ENCODE peak calls at places on chromosomes 6 and 20, in eight cellular contexts. D is cardiac muscle cell, W is psoas muscle, Z is fibroblast of lung, I is A549, M is ovary, J is adrenal gland, X is IMR-90. N is an unnamed sample. For H3K4me1, the result is how much of the 10 kb centered on the place peaks cover.

GRCh38 chr6:134057478-134057877 is 5.1 kb upstream of the SLC2A12 start:
- DNase-seq in D (no peak), W (no peak), Z (no peak), I (no peak), M (no peak), J (no peak), X (no peak), N (no peak)

GRCh38 chr6:161618816-161619454 is 345.1 kb upstream of the AGPAT4 start:
- DNase-seq in D (peak), W (no peak), Z (peak), I (peak), M (no peak), J (peak), X (no peak), N (peak)

GRCh38 chr6:135537782-135538301 is 40.3 kb upstream of the AHI1 start:
- DNase-seq in D (peak), W (no peak), Z (peak), I (peak), M (no peak), J (no peak), X (peak), N (peak)

GRCh38 chr6:33414592-33415271 is 3.2 kb downstream of the CUTA start:
- DNase-seq in D (no peak), W (no peak), Z (no peak), I (no peak), M (no peak), J (no peak), X (no peak), N (peak)

GRCh38 chr20:2693996-2694471 is 1.5 kb downstream of the EBF4 start:
- DNase-seq in D (peak), W (no peak), Z (no peak), I (no peak), M (peak), J (peak), X (no peak), N (no peak)

GRCh38 chr6:37524025-37524647 is 24.4 kb upstream of the CCDC167 start:
- DNase-seq in D (no peak), W (no peak), Z (peak), I (no peak), M (no peak), J (no peak), X (peak), N (peak)

GRCh38 chr6:79094938-79095337 is 16.9 kb upstream of the PHIP start:
- DNase-seq in D (no peak), W (no peak), Z (no peak), I (no peak), M (no peak), J (no peak), X (no peak), N (no peak)

GRCh38 chr6:105001906-105002305 is 45.0 kb downstream of the LIN28B start:
- DNase-seq in D (no peak), W (no peak), Z (no peak), I (no peak), M (no peak), J (no peak), X (no peak), N (no peak)

GRCh38 chr6:70684794-70685493 is 17.3 kb downstream of the SMAP1 start:
- DNase-seq in D (no peak), W (no peak), Z (no peak), I (no peak), M (no peak), J (no peak), X (no peak), N (no peak)

GRCh38 chr6:69294407-69294806 is 502.4 kb downstream of the LMBRD1 start:
- DNase-seq in D (no peak), W (no peak), Z (no peak), I (no peak), M (no peak), J (no peak), X (no peak), N (no peak)

GRCh38 chr6:98634569-98634968 is 199.8 kb upstream of the POU3F2 start:
- DNase-seq in D (no peak), W (no peak), Z (no peak), I (no peak), M (no peak), J (no peak), X (no peak), N (no peak)

GRCh38 chr20:62381202-62381797 is 5.6 kb upstream of the RPS21 start:
- DNase-seq in D (no peak), W (no peak), Z (peak), I (peak), M (no peak), J (peak), X (peak), N (peak)

GRCh38 chr20:13671500-13672288 is 33.0 kb upstream of the TASP1 start:
- DNase-seq in D (peak), W (no peak), Z (peak), I (no peak), M (peak), J (no peak), X (peak), N (peak)

GRCh38 chr6:163415176-163415619 is 680 bp downstream of the QKI start:
- DNase-seq in D (no peak), W (peak), Z (no peak), I (no peak), M (peak), J (peak), X (no peak), N (no peak)

GRCh38 chr20:47356526-47357295 is at the start of gene ZMYND8:
- DNase-seq in D (peak), W (peak), Z (peak), I (peak), M (peak), J (peak), X (peak), N (peak)

GRCh38 chr20:47358052-47358671 is 1.7 kb upstream of the ZMYND8 start:
- DNase-seq in D (no peak), W (peak), Z (no peak), I (no peak), M (no peak), J (no peak), X (no peak), N (no peak)

GRCh38 chr20:47356220-47356525 is 326 bp downstream of the ZMYND8 start:
- DNase-seq in D (no peak), W (no peak), Z (no peak), I (no peak), M (no peak), J (no peak), X (no peak), N (no peak)

GRCh38 chr20:47358672-47359532 is 2.4 kb upstream of the ZMYND8 start:
- DNase-seq in D (peak), W (peak), Z (peak), I (peak), M (peak), J (peak), X (peak), N (peak)

DNA sequence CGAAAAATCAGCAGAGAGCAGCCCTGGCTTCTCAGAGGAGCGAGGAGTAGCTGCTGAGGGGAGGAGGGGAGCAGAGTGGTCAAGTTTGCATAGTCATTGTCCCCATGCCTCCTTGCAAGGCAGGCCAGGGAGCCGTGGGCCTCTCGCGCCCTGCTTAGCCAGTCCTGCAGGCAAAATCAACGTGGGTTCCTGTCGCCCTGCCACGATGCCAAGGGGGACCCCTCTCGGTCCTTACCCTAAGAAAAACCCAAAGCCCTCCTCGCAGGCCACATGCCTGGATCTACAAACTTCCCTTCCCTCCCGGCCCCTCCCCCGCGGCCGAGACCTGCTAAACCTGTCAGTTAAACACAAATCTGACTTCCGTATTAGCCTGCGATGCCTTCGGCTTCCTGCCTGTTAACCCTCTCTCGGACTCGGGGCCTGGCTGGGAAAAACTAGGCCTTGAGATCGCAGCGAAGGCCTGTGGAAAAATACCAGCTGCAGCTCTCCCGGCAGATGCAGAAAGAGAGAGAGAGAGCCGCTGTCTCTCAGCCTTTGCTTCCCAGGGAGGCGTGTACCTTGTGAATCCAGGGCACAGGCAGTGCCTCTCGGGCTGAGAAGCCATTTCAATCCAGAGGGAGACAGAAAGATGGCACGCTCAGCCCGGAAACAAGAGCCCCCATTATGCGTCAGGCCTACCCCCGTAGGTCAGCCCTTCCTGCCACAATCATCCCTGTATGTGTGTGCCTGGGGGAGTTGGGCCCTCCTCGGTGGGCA is 975 bp upstream of the ZMYND8 start:
- DNase-seq in D (peak), W (peak), Z (peak), I (peak), M (peak), J (peak), X (peak), N (peak)
- H3K4me1 ChIP-seq in D (half or more), W (half or more), Z (half or more), I (half or more), M (half or more), J (half or more), X (half or more), N (half or more)

DNA sequence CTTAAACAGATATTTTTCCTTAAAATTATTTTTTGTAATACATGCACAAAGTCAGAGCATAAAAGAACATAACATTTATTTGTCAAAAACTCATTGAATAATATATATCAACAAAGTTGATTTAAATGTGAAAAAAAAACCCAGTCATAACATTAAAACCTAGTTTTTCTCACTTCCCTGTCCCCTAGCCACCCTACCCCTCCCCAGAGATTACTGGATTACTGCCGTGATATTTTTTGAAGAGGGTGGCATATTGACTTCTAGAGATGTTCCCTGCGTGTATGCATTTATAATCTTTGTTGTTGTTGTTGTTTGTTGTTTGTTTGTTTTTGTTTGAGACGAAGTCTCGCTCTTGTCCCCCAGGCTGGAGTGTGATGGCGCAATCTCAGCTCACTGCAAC is 52.4 kb upstream of the ARMC2 start:
- DNase-seq in D (no peak), W (no peak), Z (no peak), I (no peak), M (no peak), J (no peak), X (no peak), N (no peak)
- H3K4me1 ChIP-seq in D (under half), W (under half), Z (under half), I (under half), M (under half), J (under half), X (under half), N (under half)

GRCh38 chr6:167762259-167762962 is 64.3 kb upstream of the AFDN start:
- DNase-seq in D (peak), W (no peak), Z (no peak), I (no peak), M (no peak), J (no peak), X (no peak), N (no peak)

GRCh38 chr6:167764215-167764614 is 62.5 kb upstream of the AFDN start:
- DNase-seq in D (no peak), W (no peak), Z (no peak), I (no peak), M (no peak), J (no peak), X (no peak), N (no peak)

GRCh38 chr6:167763056-167763944 is 63.4 kb upstream of the AFDN start:
- DNase-seq in D (no peak), W (no peak), Z (no peak), I (no peak), M (no peak), J (no peak), X (no peak), N (no peak)

GRCh38 chr6:167766986-167767714 is 59.6 kb upstream of the AFDN start:
- DNase-seq in D (no peak), W (no peak), Z (no peak), I (peak), M (no peak), J (no peak), X (no peak), N (no peak)

GRCh38 chr6:167764713-167765479 is 61.8 kb upstream of the AFDN start:
- DNase-seq in D (no peak), W (no peak), Z (no peak), I (no peak), M (no peak), J (no peak), X (no peak), N (no peak)
- H3K4me1 ChIP-seq in D (under half), W (under half), Z (under half), I (under half), M (under half), J (under half), X (under half), N (under half)

DNA sequence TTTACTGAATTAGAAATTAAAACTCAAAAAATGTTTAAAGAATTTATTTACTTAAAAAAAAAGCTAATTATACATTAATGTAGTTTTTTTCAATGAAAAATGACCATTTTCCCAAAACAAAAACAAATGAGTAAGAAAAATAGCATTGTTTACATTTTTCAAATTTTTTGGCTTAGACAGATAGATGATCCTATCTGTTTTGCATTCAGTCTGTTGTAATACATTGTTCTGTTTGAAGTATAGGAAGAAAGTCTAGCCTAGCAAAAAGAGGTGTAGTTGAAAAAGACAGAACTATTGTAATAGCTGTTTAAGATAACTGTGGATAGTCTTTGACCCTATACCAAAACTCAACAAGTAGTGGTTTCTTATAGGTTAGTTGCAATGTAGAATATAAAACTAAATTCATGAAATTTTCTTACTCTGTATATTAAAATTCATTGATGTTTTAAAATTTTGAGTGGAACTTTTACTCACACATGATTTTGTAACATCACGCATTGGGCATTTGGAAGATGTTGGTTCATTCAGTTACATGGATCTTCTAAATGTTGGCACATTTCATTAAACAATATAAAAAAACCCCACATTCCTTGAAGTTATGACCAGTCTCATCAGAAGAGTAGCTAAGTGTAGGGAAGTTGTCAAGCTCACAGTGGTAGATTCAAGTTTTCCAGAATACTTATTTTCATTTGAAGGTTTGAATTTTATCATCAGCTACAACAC is 62.0 kb downstream of the KCNS1 start:
- DNase-seq in D (no peak), W (no peak), Z (no peak), I (no peak), M (no peak), J (no peak), X (no peak), N (peak)
- H3K4me1 ChIP-seq in D (under half), W (under half), Z (under half), I (under half), M (under half), J (under half), X (under half), N (half or more)

DNA sequence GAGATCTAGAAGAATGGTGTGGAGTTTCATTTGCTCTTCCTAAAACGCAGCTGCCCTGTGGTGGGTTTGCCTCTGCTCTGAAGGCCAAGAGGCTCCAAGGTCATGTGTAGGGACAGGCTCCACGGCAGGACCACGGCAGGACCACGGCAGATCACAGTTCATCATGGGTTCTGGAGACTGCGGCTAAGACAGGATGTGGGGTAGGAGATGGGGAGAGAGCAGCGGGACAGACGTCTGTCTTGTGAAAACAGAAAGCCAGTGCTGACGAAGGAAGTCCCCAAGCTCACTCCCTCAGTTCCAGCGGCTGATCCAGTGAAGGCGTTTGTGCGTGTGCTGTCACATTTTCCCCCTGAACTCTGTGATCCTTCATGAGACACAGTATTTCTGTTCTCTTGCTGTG is 67.9 kb upstream of the PTGIS start:
- DNase-seq in D (no peak), W (no peak), Z (no peak), I (no peak), M (no peak), J (no peak), X (no peak), N (no peak)
- H3K4me1 ChIP-seq in D (under half), W (under half), Z (under half), I (under half), M (under half), J (under half), X (under half), N (under half)

DNA sequence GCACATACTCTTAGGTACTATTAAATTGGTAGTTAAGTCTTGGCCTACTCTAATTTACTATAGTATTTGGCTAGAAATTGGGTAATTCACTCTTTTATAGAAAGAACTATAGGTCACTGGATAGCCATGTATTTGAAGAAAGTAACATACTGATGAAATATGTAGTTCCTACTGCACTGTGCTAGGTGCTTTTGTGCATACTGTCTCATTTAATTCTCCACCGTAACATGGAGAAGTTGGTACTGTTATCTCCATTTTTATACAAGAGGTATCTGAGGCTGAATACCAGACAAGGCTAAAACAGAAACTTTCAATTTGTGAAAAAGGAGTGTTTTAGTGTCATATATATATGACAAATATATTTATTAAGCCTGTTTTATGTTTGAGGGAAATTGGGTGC is 29.8 kb downstream of the AFDN start:
- DNase-seq in D (no peak), W (no peak), Z (no peak), I (no peak), M (no peak), J (no peak), X (no peak), N (no peak)
- H3K4me1 ChIP-seq in D (half or more), W (under half), Z (under half), I (under half), M (under half), J (under half), X (under half), N (under half)

GRCh38 chr20:32363492-32363891 is 5.4 kb downstream of the ASXL1 start:
- DNase-seq in D (no peak), W (no peak), Z (no peak), I (no peak), M (no peak), J (no peak), X (no peak), N (peak)

GRCh38 chr20:32362924-32363364 is 4.8 kb downstream of the ASXL1 start:
- DNase-seq in D (no peak), W (no peak), Z (no peak), I (no peak), M (no peak), J (no peak), X (peak), N (peak)

GRCh38 chr20:32366380-32366779 is 8.2 kb downstream of the ASXL1 start:
- DNase-seq in D (no peak), W (no peak), Z (no peak), I (no peak), M (no peak), J (no peak), X (no peak), N (no peak)

GRCh38 chr20:32365560-32365959 is 7.4 kb downstream of the ASXL1 start:
- DNase-seq in D (no peak), W (no peak), Z (no peak), I (no peak), M (no peak), J (no peak), X (no peak), N (peak)

DNA sequence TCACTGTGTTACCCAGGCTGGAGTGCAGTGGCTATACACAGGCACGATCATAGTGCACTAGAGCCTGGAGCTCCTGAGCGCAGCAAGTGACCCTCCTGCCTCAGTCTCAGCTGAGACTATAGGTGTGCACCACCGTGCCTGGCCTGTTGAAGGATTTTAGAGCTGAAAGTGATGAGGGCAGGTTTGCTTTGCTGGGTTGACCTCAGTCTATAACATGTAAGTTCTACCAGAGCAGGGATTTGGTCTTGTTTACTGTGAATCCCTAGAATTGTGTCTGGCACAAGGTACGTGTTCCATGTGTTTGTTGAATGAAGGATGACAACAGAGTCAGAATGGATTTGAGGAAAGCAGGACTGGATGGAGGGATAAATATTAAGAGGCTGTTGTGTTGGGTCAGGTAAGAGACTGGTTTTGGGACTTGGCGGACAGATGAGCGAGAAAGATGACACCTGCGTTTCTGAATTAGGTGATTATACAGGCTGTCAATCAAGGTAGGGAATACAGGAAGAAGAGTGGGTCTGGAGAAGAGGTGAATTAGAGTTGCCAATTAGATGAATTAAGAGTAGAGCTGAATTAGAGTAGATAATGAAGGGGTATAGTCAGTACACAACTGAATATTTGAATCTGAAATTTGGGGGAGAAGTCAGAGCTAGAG is 6.5 kb downstream of the ASXL1 start:
- DNase-seq in D (no peak), W (no peak), Z (no peak), I (no peak), M (no peak), J (no peak), X (no peak), N (no peak)
- H3K4me1 ChIP-seq in D (under half), W (half or more), Z (under half), I (half or more), M (under half), J (half or more), X (under half), N (under half)

N was measured in GM23248.